ENCODE peak calls at places on chromosomes 1 and 21, in eight cellular contexts. One of them, this sample, is unnamed.

GRCh38 chr1:25640646-25641328 is 24.2 kb downstream of the MAN1C1 start:
- DNase-seq in amniotic stem cell: no peak
- DNase-seq in COR-L47: no peak
- DNase-seq in HFFc6: no peak
- DNase-seq in upper lobe of left lung: no peak
- DNase-seq in lung microvascular endothelial cell: no peak
- DNase-seq in NCI-H2171: no peak
- DNase-seq in activated CD8-positive, alpha-beta memory T cell treated with anti-CD3 and anti-CD28 coated beads, Interleukin-2, amount 50 U/mL, for 48 hours: peak
- DNase-seq in this sample: peak

GRCh38 chr1:13751985-13752384 is 52.0 kb downstream of the PRDM2 start:
- DNase-seq in amniotic stem cell: no peak
- DNase-seq in COR-L47: no peak
- DNase-seq in HFFc6: no peak
- DNase-seq in upper lobe of left lung: no peak
- DNase-seq in lung microvascular endothelial cell: no peak
- DNase-seq in NCI-H2171: no peak
- DNase-seq in activated CD8-positive, alpha-beta memory T cell treated with anti-CD3 and anti-CD28 coated beads, Interleukin-2, amount 50 U/mL, for 48 hours: no peak
- DNase-seq in this sample: no peak

GRCh38 chr1:180912211-180912800 is 391 bp upstream of the KIAA1614 start:
- DNase-seq in amniotic stem cell: no peak
- DNase-seq in COR-L47: no peak
- DNase-seq in HFFc6: peak
- DNase-seq in upper lobe of left lung: peak
- DNase-seq in lung microvascular endothelial cell: peak
- DNase-seq in NCI-H2171: peak
- DNase-seq in activated CD8-positive, alpha-beta memory T cell treated with anti-CD3 and anti-CD28 coated beads, Interleukin-2, amount 50 U/mL, for 48 hours: peak
- DNase-seq in this sample: peak

GRCh38 chr21:24395320-24395933 is 1211.9 kb downstream of the MRPL39 start:
- DNase-seq in amniotic stem cell: no peak
- DNase-seq in COR-L47: no peak
- DNase-seq in HFFc6: no peak
- DNase-seq in upper lobe of left lung: no peak
- DNase-seq in lung microvascular endothelial cell: no peak
- DNase-seq in NCI-H2171: no peak
- DNase-seq in activated CD8-positive, alpha-beta memory T cell treated with anti-CD3 and anti-CD28 coated beads, Interleukin-2, amount 50 U/mL, for 48 hours: no peak
- DNase-seq in this sample: no peak

GRCh38 chr1:31183927-31184554 is 55.6 kb downstream of the NKAIN1 start:
- DNase-seq in amniotic stem cell: no peak
- DNase-seq in COR-L47: peak
- DNase-seq in HFFc6: no peak
- DNase-seq in upper lobe of left lung: no peak
- DNase-seq in lung microvascular endothelial cell: peak
- DNase-seq in NCI-H2171: peak
- DNase-seq in activated CD8-positive, alpha-beta memory T cell treated with anti-CD3 and anti-CD28 coated beads, Interleukin-2, amount 50 U/mL, for 48 hours: no peak
- DNase-seq in this sample: peak

GRCh38 chr1:24901791-24902470 is 28.1 kb downstream of the RUNX3 start:
- DNase-seq in amniotic stem cell: no peak
- DNase-seq in COR-L47: no peak
- DNase-seq in HFFc6: no peak
- DNase-seq in upper lobe of left lung: no peak
- DNase-seq in lung microvascular endothelial cell: no peak
- DNase-seq in NCI-H2171: no peak
- DNase-seq in activated CD8-positive, alpha-beta memory T cell treated with anti-CD3 and anti-CD28 coated beads, Interleukin-2, amount 50 U/mL, for 48 hours: peak
- DNase-seq in this sample: no peak

GRCh38 chr1:32208891-32209309 is at the start of gene DCDC2B:
- DNase-seq in amniotic stem cell: no peak
- DNase-seq in COR-L47: peak
- DNase-seq in HFFc6: peak
- DNase-seq in upper lobe of left lung: no peak
- DNase-seq in lung microvascular endothelial cell: peak
- DNase-seq in NCI-H2171: peak
- DNase-seq in activated CD8-positive, alpha-beta memory T cell treated with anti-CD3 and anti-CD28 coated beads, Interleukin-2, amount 50 U/mL, for 48 hours: no peak
- DNase-seq in this sample: no peak

GRCh38 chr21:42113926-42114409 is 42.9 kb downstream of the UMODL1 start:
- DNase-seq in amniotic stem cell: no peak
- DNase-seq in COR-L47: no peak
- DNase-seq in HFFc6: peak
- DNase-seq in upper lobe of left lung: no peak
- DNase-seq in lung microvascular endothelial cell: no peak
- DNase-seq in NCI-H2171: no peak
- DNase-seq in activated CD8-positive, alpha-beta memory T cell treated with anti-CD3 and anti-CD28 coated beads, Interleukin-2, amount 50 U/mL, for 48 hours: no peak
- DNase-seq in this sample: no peak

GRCh38 chr1:154736840-154737239 is 128.9 kb upstream of the ADAR start:
- DNase-seq in amniotic stem cell: no peak
- DNase-seq in COR-L47: no peak
- DNase-seq in HFFc6: peak
- DNase-seq in upper lobe of left lung: no peak
- DNase-seq in lung microvascular endothelial cell: peak
- DNase-seq in NCI-H2171: no peak
- DNase-seq in activated CD8-positive, alpha-beta memory T cell treated with anti-CD3 and anti-CD28 coated beads, Interleukin-2, amount 50 U/mL, for 48 hours: no peak
- DNase-seq in this sample: no peak

GRCh38 chr1:9149151-9149550 is 20.2 kb upstream of the GPR157 start:
- DNase-seq in amniotic stem cell: no peak
- DNase-seq in COR-L47: no peak
- DNase-seq in HFFc6: no peak
- DNase-seq in upper lobe of left lung: no peak
- DNase-seq in lung microvascular endothelial cell: no peak
- DNase-seq in NCI-H2171: no peak
- DNase-seq in activated CD8-positive, alpha-beta memory T cell treated with anti-CD3 and anti-CD28 coated beads, Interleukin-2, amount 50 U/mL, for 48 hours: no peak
- DNase-seq in this sample: no peak

GRCh38 chr1:241592273-241592958 is 47.8 kb downstream of the CHML start:
- DNase-seq in amniotic stem cell: peak
- DNase-seq in COR-L47: no peak
- DNase-seq in HFFc6: peak
- DNase-seq in upper lobe of left lung: no peak
- DNase-seq in lung microvascular endothelial cell: peak
- DNase-seq in NCI-H2171: no peak
- DNase-seq in activated CD8-positive, alpha-beta memory T cell treated with anti-CD3 and anti-CD28 coated beads, Interleukin-2, amount 50 U/mL, for 48 hours: no peak
- DNase-seq in this sample: no peak

GRCh38 chr1:66925944-66926343 is 1.2 kb downstream of the MIER1 start:
- DNase-seq in amniotic stem cell: no peak
- DNase-seq in COR-L47: no peak
- DNase-seq in HFFc6: no peak
- DNase-seq in upper lobe of left lung: no peak
- DNase-seq in lung microvascular endothelial cell: peak
- DNase-seq in NCI-H2171: no peak
- DNase-seq in activated CD8-positive, alpha-beta memory T cell treated with anti-CD3 and anti-CD28 coated beads, Interleukin-2, amount 50 U/mL, for 48 hours: no peak
- DNase-seq in this sample: no peak

GRCh38 chr1:31843506-31843905 is 27.7 kb upstream of the SPOCD1 start:
- DNase-seq in amniotic stem cell: peak
- DNase-seq in COR-L47: no peak
- DNase-seq in HFFc6: peak
- DNase-seq in upper lobe of left lung: no peak
- DNase-seq in lung microvascular endothelial cell: peak
- DNase-seq in NCI-H2171: no peak
- DNase-seq in activated CD8-positive, alpha-beta memory T cell treated with anti-CD3 and anti-CD28 coated beads, Interleukin-2, amount 50 U/mL, for 48 hours: no peak
- DNase-seq in this sample: no peak

This sample was measured in H1.